ENCODE peak calls at places on chromosomes 5 and 9, in nine cellular contexts. A is spleen, C is adrenal gland, B is Peyer's patch, P is gastrocnemius medialis, X is transverse colon, W is ovary, T is tibial nerve, O is GM12892. I is an unnamed sample.

GRCh38 chr5:98121036-98121936 is 652.2 kb upstream of the RGMB start:
- DNase-seq in X (no peak), P (no peak), O (no peak), A (no peak), B (no peak), C (no peak), W (no peak), T (no peak), I (no peak)

GRCh38 chr5:149036970-149037369 is 25.9 kb downstream of the SH3TC2 start:
- DNase-seq in C (no peak), O (no peak), T (no peak), W (no peak), P (no peak), A (no peak), B (no peak), X (no peak), I (no peak)

GRCh38 chr9:112074250-112075008 is 100.7 kb downstream of the SUSD1 start:
- DNase-seq in T (peak), B (no peak), P (peak), W (peak), O (no peak), C (peak), X (peak), A (no peak), I (no peak)

GRCh38 chr5:64838803-64839202 is 70.1 kb downstream of the CWC27 start:
- DNase-seq in P (no peak), O (no peak), W (no peak), C (no peak), A (no peak), T (no peak), X (no peak), B (no peak), I (no peak)

GRCh38 chr9:35406183-35406959 is 83.5 kb upstream of the RUSC2 start:
- DNase-seq in A (no peak), O (no peak), P (peak), C (peak), T (no peak), B (peak), W (peak), X (peak), I (no peak)

GRCh38 chr9:122227576-122227903 is 1.2 kb downstream of the LHX6 start:
- DNase-seq in W (no peak), P (no peak), X (no peak), T (no peak), A (no peak), C (no peak), B (no peak), O (no peak), I (no peak)

GRCh38 chr9:72579190-72579589 is 57.8 kb downstream of the TMC1 start:
- DNase-seq in X (peak), A (no peak), T (no peak), P (peak), W (peak), O (no peak), B (peak), C (peak), I (peak)

GRCh38 chr9:21228122-21228521 is at the start of gene IFNA17:
- DNase-seq in T (no peak), P (no peak), C (no peak), O (no peak), X (no peak), B (no peak), A (no peak), W (no peak), I (no peak)

GRCh38 chr9:4114569-4115505 is 185.0 kb downstream of the GLIS3 start:
- DNase-seq in O (no peak), W (no peak), T (no peak), B (no peak), A (no peak), X (no peak), C (no peak), P (no peak), I (no peak)

GRCh38 chr9:135552698-135553161 is 6.8 kb downstream of the OBP2A start:
- DNase-seq in A (no peak), B (no peak), O (no peak), W (no peak), P (no peak), T (no peak), C (no peak), X (no peak), I (no peak)

GRCh38 chr5:148687427-148687826 is 33.1 kb upstream of the HTR4 start:
- DNase-seq in O (no peak), W (no peak), X (no peak), P (no peak), A (no peak), C (no peak), B (peak), T (no peak), I (no peak)

GRCh38 chr5:168311061-168311566 is 19.7 kb downstream of the WWC1 start:
- DNase-seq in B (no peak), P (no peak), A (peak), W (no peak), O (no peak), T (no peak), C (no peak), X (peak), I (no peak)

GRCh38 chr5:148309019-148309418 is 3.2 kb upstream of the SPINK7 start:
- DNase-seq in C (no peak), B (no peak), X (no peak), T (no peak), O (no peak), W (no peak), P (no peak), A (no peak), I (no peak)

GRCh38 chr9:133539434-133539833 is 4.9 kb downstream of the ADAMTSL2 start:
- DNase-seq in T (no peak), O (no peak), B (no peak), C (peak), W (no peak), X (peak), A (no peak), P (no peak), I (no peak)

GRCh38 chr5:10635257-10635860 is 71.5 kb downstream of the ANKRD33B start:
- DNase-seq in C (no peak), A (no peak), X (no peak), O (peak), B (no peak), T (no peak), W (no peak), P (no peak), I (peak)

GRCh38 chr9:87350915-87351314 is 146.8 kb upstream of the DAPK1 start:
- DNase-seq in X (no peak), C (no peak), P (no peak), A (no peak), O (no peak), W (no peak), B (no peak), T (no peak), I (no peak)

GRCh38 chr5:56123531-56124243 is 109.4 kb downstream of the ANKRD55 start:
- DNase-seq in C (peak), A (peak), W (peak), O (no peak), P (no peak), T (no peak), B (no peak), X (peak), I (peak)

GRCh38 chr9:10242255-10242654 is 370.5 kb downstream of the PTPRD start:
- DNase-seq in B (no peak), C (no peak), W (no peak), T (no peak), X (no peak), O (no peak), P (no peak), A (no peak), I (no peak)

GRCh38 chr5:128408622-128409021 is 129.4 kb downstream of the FBN2 start:
- DNase-seq in A (no peak), C (no peak), T (no peak), X (no peak), O (no peak), W (no peak), B (no peak), P (no peak), I (no peak)

GRCh38 chr5:151125421-151125820 is 32.2 kb downstream of the ANXA6 start:
- DNase-seq in A (no peak), P (no peak), T (no peak), X (no peak), O (no peak), C (no peak), W (no peak), B (no peak), I (no peak)

GRCh38 chr9:128703616-128704355 is 1.5 kb downstream of the PKN3 start:
- DNase-seq in P (no peak), W (no peak), X (no peak), C (no peak), B (peak), O (no peak), A (peak), T (no peak), I (no peak)

GRCh38 chr5:16856531-16856930 is 79.6 kb downstream of the MYO10 start:
- DNase-seq in C (no peak), P (no peak), T (no peak), X (no peak), W (no peak), A (no peak), O (no peak), B (no peak), I (peak)

GRCh38 chr5:64971538-64971937 is 202.8 kb downstream of the CWC27 start:
- DNase-seq in C (no peak), X (no peak), B (no peak), A (no peak), O (no peak), T (no peak), P (no peak), W (no peak), I (no peak)

GRCh38 chr5:151078490-151079262 is 2.2 kb downstream of the TNIP1 start:
- DNase-seq in C (no peak), W (no peak), X (peak), B (peak), P (peak), T (no peak), A (peak), O (peak), I (no peak)

GRCh38 chr5:54743997-54744788 is 226.6 kb downstream of the SNX18 start:
- DNase-seq in T (no peak), B (no peak), P (no peak), A (peak), C (no peak), W (no peak), X (peak), O (peak), I (peak)

GRCh38 chr9:128339761-128340690 is at the start of gene SLC27A4:
- DNase-seq in P (peak), W (peak), A (peak), C (peak), X (peak), T (peak), B (peak), O (peak), I (peak)

GRCh38 chr5:91362935-91363334 is 20.2 kb downstream of the ARRDC3 start:
- DNase-seq in O (no peak), A (no peak), B (no peak), T (no peak), X (no peak), C (no peak), P (no peak), W (no peak), I (no peak)

GRCh38 chr5:59598547-59598874 is 295.0 kb downstream of the PDE4D start:
- DNase-seq in B (no peak), O (no peak), W (no peak), P (no peak), C (no peak), X (peak), A (no peak), T (no peak), I (no peak)

GRCh38 chr5:90399251-90399650 is 10.3 kb downstream of the CETN3 start:
- DNase-seq in P (no peak), C (no peak), W (no peak), X (no peak), A (no peak), B (no peak), O (no peak), T (no peak), I (no peak)

GRCh38 chr9:93262537-93263310 is 78.8 kb downstream of the WNK2 start:
- DNase-seq in A (peak), B (peak), X (no peak), O (no peak), W (peak), C (peak), T (no peak), P (peak), I (no peak)

GRCh38 chr5:83093692-83094091 is 16.3 kb downstream of the XRCC4 start:
- DNase-seq in O (no peak), P (no peak), W (no peak), B (no peak), C (no peak), X (no peak), T (no peak), A (no peak), I (no peak)

GRCh38 chr5:53333160-53333559 is 147.3 kb upstream of the FST start:
- DNase-seq in W (no peak), T (no peak), C (no peak), O (no peak), X (no peak), A (no peak), B (no peak), P (no peak), I (no peak)

GRCh38 chr5:150946351-150946905 is 41.6 kb upstream of the ZNF300 start:
- DNase-seq in P (peak), C (peak), B (peak), A (peak), W (peak), O (no peak), T (peak), X (peak), I (no peak)

GRCh38 chr5:139848508-139849100 is 53.0 kb downstream of the PSD2 start:
- DNase-seq in T (no peak), C (peak), O (no peak), P (no peak), B (peak), W (peak), X (no peak), A (peak), I (no peak)

GRCh38 chr5:162391848-162392247 is 324.3 kb downstream of the GABRG2 start:
- DNase-seq in X (no peak), O (no peak), C (no peak), P (no peak), W (no peak), B (no peak), T (no peak), A (no peak), I (no peak)

GRCh38 chr9:108001219-108001618 is 511.6 kb upstream of the KLF4 start:
- DNase-seq in P (no peak), C (no peak), A (no peak), X (no peak), B (no peak), O (no peak), T (no peak), W (no peak), I (no peak)

GRCh38 chr9:84953797-84954695 is 284.5 kb downstream of the NTRK2 start:
- DNase-seq in A (peak), T (peak), B (peak), C (peak), W (peak), X (peak), O (peak), P (peak), I (peak)

GRCh38 chr9:133730994-133731715 is 7.0 kb downstream of the SARDH start:
- DNase-seq in T (no peak), X (no peak), B (no peak), C (no peak), W (peak), A (no peak), P (no peak), O (no peak), I (no peak)

GRCh38 chr5:73625905-73626811 is at the start of gene ARHGEF28:
- DNase-seq in X (peak), W (peak), T (peak), A (peak), B (peak), P (peak), O (peak), C (peak), I (peak)
- TF ChIP-seq POLR2A in X (peak), W (no peak), T (peak), A (no peak), B (peak), P (no peak), O (no peak), C (peak), I (peak)

GRCh38 chr5:42950466-42951168 is 89.5 kb downstream of the ANXA2R start:
- DNase-seq in P (peak), O (peak), W (peak), T (peak), C (peak), A (no peak), X (peak), B (peak), I (peak)
- TF ChIP-seq POLR2A in P (peak), O (no peak), W (no peak), T (no peak), C (peak), A (peak), X (peak), B (peak), I (peak)

GRCh38 chr9:137605146-137606004 is at the start of gene ARRDC1:
- DNase-seq in X (peak), P (peak), W (peak), B (peak), A (peak), O (peak), C (peak), T (peak), I (peak)
- TF ChIP-seq POLR2A in X (peak), P (peak), W (peak), B (peak), A (no peak), O (peak), C (peak), T (no peak), I (peak)

DNA sequence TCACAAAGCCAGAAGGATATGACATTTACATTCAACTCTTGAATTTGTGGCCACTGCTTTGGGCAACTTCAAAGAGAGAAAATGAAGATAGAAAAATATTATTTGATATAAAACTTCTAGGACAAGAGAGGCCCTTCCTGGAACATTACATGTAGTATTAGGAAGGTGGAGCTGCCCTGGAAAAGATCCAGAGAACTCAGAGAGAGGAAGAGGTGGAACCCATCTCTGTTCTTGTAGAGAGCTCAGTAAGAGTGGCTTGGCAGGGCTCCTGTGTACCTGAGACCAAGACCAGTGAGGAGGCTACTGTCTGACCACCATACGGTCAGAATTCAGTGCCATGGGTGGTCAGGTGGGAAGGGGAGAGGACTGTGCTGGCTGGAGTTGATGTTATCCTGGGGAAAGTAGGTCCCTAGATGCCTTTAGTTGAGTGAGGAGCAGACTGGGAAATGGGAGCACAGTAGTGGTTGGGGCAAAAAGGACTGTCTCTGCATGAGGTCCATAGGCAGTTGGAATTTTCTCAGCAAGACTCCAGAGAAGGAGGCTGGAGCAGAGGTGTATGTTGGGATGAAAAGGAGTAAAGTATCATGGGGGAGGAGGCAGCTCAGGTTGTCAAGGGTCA is 7.6 kb downstream of the TGFBI start:
- DNase-seq in X (no peak), C (no peak), P (no peak), A (peak), O (no peak), T (no peak), B (no peak), W (no peak), I (no peak)
- TF ChIP-seq POLR2A in X (no peak), C (no peak), P (no peak), A (no peak), O (no peak), T (no peak), B (no peak), W (no peak), I (no peak)

GRCh38 chr9:19102631-19103345 is at the start of gene HAUS6:
- DNase-seq in C (peak), W (peak), O (peak), A (peak), B (peak), P (peak), T (peak), X (peak), I (peak)
- TF ChIP-seq POLR2A in C (peak), W (peak), O (peak), A (no peak), B (peak), P (peak), T (peak), X (peak), I (no peak)

GRCh38 chr5:179276838-179277395 is 68.3 kb downstream of the ADAMTS2 start:
- DNase-seq in T (no peak), B (no peak), P (no peak), C (no peak), W (peak), X (no peak), O (no peak), A (no peak), I (no peak)

GRCh38 chr5:179274321-179275315 is 70.6 kb downstream of the ADAMTS2 start:
- DNase-seq in X (no peak), O (no peak), A (peak), B (no peak), T (no peak), P (no peak), W (peak), C (no peak), I (no peak)

GRCh38 chr5:179278119-179278518 is 67.1 kb downstream of the ADAMTS2 start:
- DNase-seq in P (no peak), B (no peak), T (no peak), A (no peak), C (no peak), X (no peak), W (no peak), O (no peak), I (no peak)

GRCh38 chr5:179275381-179275878 is 69.8 kb downstream of the ADAMTS2 start:
- DNase-seq in B (no peak), C (no peak), A (no peak), X (no peak), W (peak), T (no peak), O (no peak), P (no peak), I (no peak)

DNA sequence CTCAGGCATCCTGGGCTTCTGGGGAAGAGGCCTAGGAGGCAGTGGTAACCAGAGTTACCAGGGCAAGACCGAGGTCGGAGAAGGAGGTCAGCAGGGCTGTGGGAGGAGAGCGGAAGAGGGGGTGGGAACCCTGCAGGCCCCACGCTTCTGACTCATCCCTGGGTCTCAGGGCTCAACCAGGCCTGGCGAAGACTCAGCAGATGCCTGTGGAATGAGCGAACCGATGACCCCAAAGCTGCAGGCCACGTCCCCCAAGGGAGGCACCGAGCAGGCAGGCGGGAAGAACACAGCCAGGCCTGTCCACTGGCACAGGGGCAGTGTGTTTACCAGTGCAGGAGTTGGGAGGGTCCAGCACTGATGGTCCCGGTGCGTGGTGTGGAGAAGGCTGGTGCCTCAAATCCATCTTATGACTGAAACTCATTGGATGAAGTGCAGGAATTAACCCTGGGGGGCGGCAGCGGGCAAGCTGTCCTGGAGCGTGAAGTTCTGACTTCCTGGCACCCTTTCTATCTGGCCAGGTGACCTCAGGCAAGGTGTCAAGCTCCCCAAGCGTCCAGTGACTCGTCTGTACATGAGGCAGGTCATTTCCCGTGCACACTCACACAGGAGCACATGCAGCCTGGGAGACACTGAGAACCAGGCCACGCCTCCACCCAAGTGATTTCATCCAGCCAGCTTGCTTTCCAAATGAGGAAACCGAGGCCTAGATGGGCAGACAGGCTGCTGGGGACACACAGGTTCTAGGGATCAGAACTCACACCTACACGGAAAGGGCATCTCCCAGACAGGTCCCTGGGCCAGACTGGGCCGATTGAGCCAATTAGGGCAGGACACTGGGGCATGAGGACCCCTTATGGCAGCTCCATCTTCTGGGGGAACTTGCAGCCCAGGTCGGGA is 69.1 kb downstream of the ADAMTS2 start:
- DNase-seq in C (peak), O (no peak), P (peak), B (no peak), W (peak), T (peak), X (peak), A (no peak), I (peak)
- TF ChIP-seq POLR2A in C (no peak), O (no peak), P (no peak), B (no peak), W (no peak), T (no peak), X (no peak), A (no peak), I (peak)